ENCODE peak calls at places on chromosomes 6 and 20, in six cellular contexts. Z is A549, O is K562, D is HepG2, R is SK-N-SH, P is tibial nerve. M is an unnamed sample.

GRCh38 chr6:138403801-138404665 is at the start of gene HEBP2:
- DNase-seq in O (peak; percentile 96), R (peak; percentile 96), Z (peak; percentile 90), D (peak; percentile 96), P (peak; percentile 88), M (peak; percentile 99)

GRCh38 chr6:52839124-52840055 is 1.2 kb downstream of the GSTA5 start:
- DNase-seq in R (peak; percentile 68), D (peak; percentile 79), Z (peak; percentile 76), O (peak; percentile 69), P (no peak), M (no peak)

GRCh38 chr6:45415315-45415714 is 37.6 kb upstream of the SUPT3H start:
- DNase-seq in D (no peak), R (no peak), Z (no peak), P (no peak), O (no peak), M (no peak)

GRCh38 chr20:9035129-9035528 is 33.8 kb upstream of the PLCB4 start:
- DNase-seq in R (no peak), D (no peak), O (no peak), Z (peak; percentile 75), P (no peak), M (no peak)

GRCh38 chr20:20452254-20452676 is 84.4 kb downstream of the INSM1 start:
- DNase-seq in R (no peak), Z (no peak), D (no peak), O (no peak), P (peak; percentile 24), M (no peak)

GRCh38 chr6:90472716-90473115 is 114.2 kb downstream of the MAP3K7 start:
- DNase-seq in P (no peak), Z (no peak), O (no peak), D (no peak), R (no peak), M (no peak)

GRCh38 chr6:153437193-153437592 is 306.1 kb upstream of the RGS17 start:
- DNase-seq in O (no peak), P (no peak), D (no peak), Z (no peak), R (no peak), M (no peak)

GRCh38 chr20:5136096-5136495 is 9.3 kb downstream of the CDS2 start:
- DNase-seq in Z (no peak), R (no peak), D (no peak), P (no peak), O (no peak), M (no peak)

GRCh38 chr20:3786126-3786484 is 435 bp downstream of the CENPB start:
- DNase-seq in R (peak; percentile 73), D (no peak), Z (peak; percentile 80), P (peak; percentile 33), O (no peak), M (no peak)

GRCh38 chr6:152272486-152272885 is 364.7 kb downstream of the SYNE1 start:
- DNase-seq in P (no peak), D (no peak), R (no peak), O (no peak), Z (no peak), M (no peak)

GRCh38 chr6:152271681-152272464 is 365.3 kb downstream of the SYNE1 start:
- DNase-seq in P (no peak), R (no peak), Z (no peak), D (no peak), O (no peak), M (no peak)

GRCh38 chr6:152273002-152273401 is 364.2 kb downstream of the SYNE1 start:
- DNase-seq in Z (no peak), D (no peak), O (no peak), R (no peak), P (no peak), M (no peak)

GRCh38 chr6:152270301-152270925 is 366.7 kb downstream of the SYNE1 start:
- DNase-seq in O (no peak), Z (no peak), R (no peak), D (no peak), P (no peak), M (no peak)

DNA sequence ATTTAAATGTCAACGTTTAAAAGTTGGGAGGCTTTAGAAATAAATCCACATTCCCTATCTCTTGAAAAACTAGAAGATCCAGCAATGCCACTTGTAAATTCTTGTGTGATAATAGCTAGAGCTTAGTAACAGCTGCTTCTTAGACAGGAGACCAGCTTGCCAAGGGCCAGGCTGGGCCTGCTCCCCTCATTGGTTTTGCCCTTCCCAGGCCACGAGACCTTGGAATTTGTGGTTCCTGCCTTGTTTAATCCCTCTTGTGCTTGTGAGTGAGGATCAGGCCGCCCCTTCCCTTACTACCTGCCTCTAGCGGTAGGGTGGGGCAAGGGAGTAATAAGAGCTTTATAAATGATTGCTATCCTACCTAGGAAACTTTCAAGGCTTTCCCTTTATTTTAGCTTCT is 363.5 kb downstream of the SYNE1 start:
- DNase-seq in D (no peak), R (no peak), P (no peak), Z (no peak), O (no peak), M (no peak)
- TF ChIP-seq CTCF in D (no peak), R (no peak), P (no peak), Z (no peak), O (no peak), M (peak; percentile 13)

GRCh38 chr6:134826889-134827737 is 122.8 kb downstream of the ALDH8A1 start:
- DNase-seq in D (no peak), P (peak; percentile 53), R (no peak), Z (no peak), O (no peak), M (no peak)
- H3K27ac ChIP-seq in D (no peak overlapping the region), P (no peak overlapping the region), R (peak overlapping the region; percentile 35), Z (no peak overlapping the region), O (no peak overlapping the region), M (no peak overlapping the region)

DNA sequence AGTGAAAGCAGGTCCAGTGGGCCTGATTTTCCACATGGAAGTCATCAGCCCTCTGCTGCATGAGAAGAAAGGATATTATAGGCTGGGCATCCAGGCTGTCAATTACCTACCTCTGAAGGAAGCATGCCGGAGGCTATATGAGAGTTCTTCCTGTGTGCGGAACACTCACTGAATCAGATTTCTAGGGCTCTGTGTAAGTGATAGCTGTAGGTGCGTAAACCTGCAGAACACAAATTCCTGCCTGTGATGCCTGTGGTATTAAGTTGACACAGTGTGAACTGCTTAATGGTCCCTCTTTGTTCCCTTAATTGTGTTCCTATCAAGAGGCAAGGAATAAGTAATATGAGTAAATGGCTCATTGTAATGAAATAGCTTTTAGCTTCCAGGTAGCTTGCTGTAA is 103.3 kb downstream of the ANKS1A start:
- DNase-seq in R (no peak), D (no peak), Z (no peak), O (no peak), P (no peak), M (no peak)
- TF ChIP-seq EP300 in R (no peak), D (no peak), Z (no peak), O (no peak), P (no peak), M (no peak)

GRCh38 chr20:45058168-45058850 is 42.6 kb downstream of the KCNS1 start:
- DNase-seq in O (no peak), Z (no peak), D (no peak), P (no peak), R (no peak), M (no peak)
- TF ChIP-seq CTCF in O (no peak), Z (no peak), D (no peak), P (no peak), R (no peak), M (no peak)

GRCh38 chr20:47249913-47250312 is 106.6 kb downstream of the ZMYND8 start:
- DNase-seq in D (peak; percentile 51), Z (no peak), R (no peak), P (no peak), O (no peak), M (no peak)

GRCh38 chr20:47250360-47250759 is 106.1 kb downstream of the ZMYND8 start:
- DNase-seq in P (no peak), O (no peak), Z (no peak), D (peak; percentile 49), R (no peak), M (no peak)

GRCh38 chr20:47253860-47254259 is 102.6 kb downstream of the ZMYND8 start:
- DNase-seq in O (peak; percentile 55), R (no peak), D (no peak), Z (no peak), P (no peak), M (no peak)

GRCh38 chr20:47251154-47252020 is 105.1 kb downstream of the ZMYND8 start:
- DNase-seq in O (no peak), P (no peak), Z (no peak), R (no peak), D (no peak), M (no peak)

GRCh38 chr20:47252879-47253307 is 103.6 kb downstream of the ZMYND8 start:
- DNase-seq in Z (no peak), R (no peak), P (no peak), O (no peak), D (no peak), M (no peak)
- H3K27ac ChIP-seq in Z (no peak overlapping the region), R (no peak overlapping the region), P (no peak overlapping the region), O (no peak overlapping the region), D (no peak overlapping the region), M (peak overlapping the region; percentile 50)

DNA sequence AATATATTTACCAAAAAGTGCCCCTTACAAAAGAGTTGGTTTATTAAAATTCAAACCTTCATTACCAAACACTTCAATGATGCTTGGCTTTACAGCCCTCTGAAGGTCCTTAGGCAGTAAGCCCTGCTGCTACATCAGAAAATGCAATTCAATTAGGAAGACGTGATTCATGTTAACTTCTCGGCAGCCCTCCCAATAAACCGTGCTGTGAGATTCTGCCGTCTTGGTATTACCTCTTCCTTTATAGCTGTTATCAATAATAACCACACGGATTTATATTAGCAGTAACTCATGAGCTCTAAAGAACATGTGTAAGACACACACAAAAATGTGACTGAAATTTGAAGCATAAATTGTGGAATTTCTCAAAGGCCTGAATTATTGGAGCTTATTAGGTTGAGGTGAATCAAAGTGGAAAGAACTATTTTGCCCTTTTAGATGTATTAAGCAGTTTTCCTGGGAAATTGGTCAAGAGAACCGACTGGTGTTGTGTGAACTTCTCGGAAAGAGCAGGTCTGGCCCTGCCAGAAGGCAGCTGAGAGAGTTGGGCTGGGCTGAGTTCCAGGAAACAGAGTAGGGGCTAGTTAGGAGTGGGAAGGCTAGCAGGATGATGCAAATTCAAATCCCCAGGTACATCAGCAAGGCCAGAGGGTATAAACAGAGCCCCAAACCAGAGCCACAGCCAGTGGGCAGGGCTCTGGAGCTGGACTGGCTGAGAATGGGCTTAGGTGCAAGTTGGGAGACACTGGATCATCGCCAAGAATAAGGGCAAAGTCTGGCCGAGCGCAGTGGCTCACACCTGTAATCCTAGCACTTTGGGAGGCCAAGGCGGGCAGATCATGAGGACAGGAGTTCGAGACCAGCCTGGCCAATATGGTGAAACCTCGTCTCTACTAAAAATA is 33.1 kb downstream of the FGD2 start:
- DNase-seq in D (no peak), Z (no peak), O (peak; percentile 75), R (peak; percentile 65), P (peak; percentile 48), M (no peak)
- TF ChIP-seq EP300 in D (no peak), Z (no peak), O (peak; percentile 62), R (no peak), P (peak; percentile 63), M (peak; percentile 67)

DNA sequence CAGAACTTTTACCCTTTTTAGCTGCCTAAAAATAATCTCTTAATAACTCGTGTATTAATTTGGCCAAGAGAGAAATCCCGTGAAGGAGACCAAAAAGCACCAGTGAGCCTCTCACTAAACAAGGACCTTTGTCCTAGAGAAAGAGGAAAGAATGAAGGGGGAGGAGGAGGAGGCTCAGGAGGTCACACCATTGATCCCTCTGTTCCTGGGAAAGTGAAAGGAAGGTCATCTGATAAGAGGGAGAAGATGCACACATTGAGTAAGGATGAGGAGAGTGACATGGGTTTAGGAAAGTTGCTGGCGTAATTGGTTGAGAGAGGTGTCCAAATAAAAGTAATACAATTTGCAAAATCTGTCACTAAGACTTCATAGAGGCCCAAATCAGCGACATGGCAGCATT is 49.2 kb downstream of the HLA-DPB1 start:
- DNase-seq in O (no peak), D (no peak), R (no peak), P (no peak), Z (no peak), M (no peak)
- TF ChIP-seq CTCF in O (no peak), D (no peak), R (no peak), P (no peak), Z (no peak), M (no peak)

GRCh38 chr6:42440027-42440426 is 11.7 kb downstream of the TRERF1 start:
- DNase-seq in P (no peak), R (no peak), Z (no peak), O (no peak), D (no peak), M (no peak)
- H3K27ac ChIP-seq in P (peak overlapping the region; percentile 72), R (no peak overlapping the region), Z (peak overlapping the region; percentile 47), O (no peak overlapping the region), D (no peak overlapping the region), M (peak overlapping the region; percentile 78)